ENCODE peak calls at places on chromosomes 3 and 15, in eight cellular contexts. S is fibroblast of lung, E is left lung, P is ascending aorta, L is psoas muscle, J is colonic mucosa, B is stomach, H is fibroblast of pulmonary artery. Y is an unnamed sample.
A peak's percentile ranks its signal among the peaks of the same experiment; 100 is the strongest.

GRCh38 chr3:188262913-188263683 is 109.1 kb downstream of the LPP start:
- DNase-seq in P (no peak), L (no peak), H (peak; percentile 77), E (no peak), S (peak; percentile 95), B (no peak), J (no peak), Y (peak; percentile 65)

GRCh38 chr3:159416854-159417253 is 571.8 kb upstream of the IL12A start:
- DNase-seq in L (no peak), P (no peak), J (no peak), B (no peak), S (peak; percentile 92), E (no peak), H (peak; percentile 15), Y (no peak)

GRCh38 chr15:101437209-101437608 is 52.3 kb downstream of the PCSK6 start:
- DNase-seq in H (no peak), P (no peak), S (no peak), L (no peak), J (no peak), B (peak; percentile 23), E (no peak), Y (no peak)

GRCh38 chr3:72664171-72664570 is 184.1 kb downstream of the SHQ1 start:
- DNase-seq in P (no peak), S (no peak), E (no peak), J (no peak), L (no peak), B (no peak), H (no peak), Y (no peak)

GRCh38 chr15:59751552-59752413 is 62.7 kb upstream of the BNIP2 start:
- DNase-seq in E (no peak), B (no peak), L (no peak), P (no peak), J (no peak), H (peak; percentile 9), S (no peak), Y (no peak)

GRCh38 chr3:76242886-76243753 is 457.8 kb upstream of the ZNF717 start:
- DNase-seq in J (no peak), P (no peak), E (no peak), L (no peak), S (no peak), B (no peak), H (no peak), Y (no peak)

GRCh38 chr15:77075528-77075927 is 4.6 kb upstream of the TSPAN3 start:
- DNase-seq in S (peak; percentile 64), B (peak; percentile 50), L (no peak), J (no peak), H (no peak), E (no peak), P (no peak), Y (no peak)

GRCh38 chr3:149151843-149152242 is 22.4 kb downstream of the HPS3 start:
- DNase-seq in B (no peak), L (no peak), P (no peak), S (peak; percentile 75), E (no peak), H (peak; percentile 59), J (no peak), Y (no peak)

GRCh38 chr3:59442056-59442455 is 392.2 kb upstream of the CFAP20DC start:
- DNase-seq in S (no peak), H (no peak), P (no peak), B (no peak), E (no peak), J (no peak), L (no peak), Y (no peak)

GRCh38 chr3:157201648-157202278 is 41.8 kb upstream of the CCNL1 start:
- DNase-seq in P (no peak), H (peak; percentile 71), E (no peak), B (no peak), J (no peak), S (peak; percentile 58), L (no peak), Y (no peak)

GRCh38 chr3:72739521-72740466 is 108.5 kb downstream of the SHQ1 start:
- DNase-seq in H (no peak), J (peak; percentile 43), E (no peak), S (no peak), L (no peak), B (no peak), P (no peak), Y (no peak)

GRCh38 chr15:38878026-38878425 is 313.4 kb upstream of the RASGRP1 start:
- DNase-seq in L (no peak), S (no peak), J (no peak), P (no peak), B (no peak), H (no peak), E (no peak), Y (no peak)

GRCh38 chr3:16448691-16449090 is 64.8 kb downstream of the RFTN1 start:
- DNase-seq in E (no peak), L (peak; percentile 78), P (peak; percentile 43), B (peak; percentile 31), J (peak; percentile 33), S (peak; percentile 99), H (peak; percentile 92), Y (peak; percentile 65)

GRCh38 chr3:169390310-169390731 is 273.2 kb downstream of the MECOM start:
- DNase-seq in H (peak; percentile 58), E (no peak), S (peak; percentile 22), B (no peak), J (peak; percentile 31), P (no peak), L (no peak), Y (no peak)

GRCh38 chr15:49877117-49877860 is 241.7 kb downstream of the ATP8B4 start:
- DNase-seq in L (no peak), J (no peak), E (no peak), S (peak; percentile 26), B (no peak), P (no peak), H (peak; percentile 74), Y (no peak)

GRCh38 chr15:29129903-29130302 is 139.7 kb downstream of the NSMCE3 start:
- DNase-seq in J (no peak), H (no peak), S (no peak), P (no peak), L (no peak), B (no peak), E (no peak), Y (no peak)

GRCh38 chr3:195094211-195094921 is 176.6 kb downstream of the XXYLT1 start:
- DNase-seq in J (no peak), B (no peak), E (no peak), H (no peak), S (no peak), L (peak; percentile 8), P (no peak), Y (no peak)

GRCh38 chr15:38050529-38050928 is 116.1 kb downstream of the TMCO5A start:
- DNase-seq in P (no peak), J (no peak), L (no peak), S (peak; percentile 72), B (no peak), H (peak; percentile 82), E (no peak), Y (no peak)

GRCh38 chr3:94405258-94406035 is 342.6 kb downstream of the NSUN3 start:
- DNase-seq in J (no peak), H (no peak), P (no peak), E (no peak), S (peak; percentile 90), B (no peak), L (no peak), Y (no peak)

GRCh38 chr3:100776736-100777135 is 67.4 kb downstream of the TFG start:
- DNase-seq in J (no peak), B (no peak), P (no peak), S (peak; percentile 14), E (no peak), H (no peak), L (no peak), Y (no peak)
- TF ChIP-seq CTCF in J (no peak), B (no peak), P (no peak), S (no peak), E (no peak), H (no peak), L (no peak), Y (no peak)

DNA sequence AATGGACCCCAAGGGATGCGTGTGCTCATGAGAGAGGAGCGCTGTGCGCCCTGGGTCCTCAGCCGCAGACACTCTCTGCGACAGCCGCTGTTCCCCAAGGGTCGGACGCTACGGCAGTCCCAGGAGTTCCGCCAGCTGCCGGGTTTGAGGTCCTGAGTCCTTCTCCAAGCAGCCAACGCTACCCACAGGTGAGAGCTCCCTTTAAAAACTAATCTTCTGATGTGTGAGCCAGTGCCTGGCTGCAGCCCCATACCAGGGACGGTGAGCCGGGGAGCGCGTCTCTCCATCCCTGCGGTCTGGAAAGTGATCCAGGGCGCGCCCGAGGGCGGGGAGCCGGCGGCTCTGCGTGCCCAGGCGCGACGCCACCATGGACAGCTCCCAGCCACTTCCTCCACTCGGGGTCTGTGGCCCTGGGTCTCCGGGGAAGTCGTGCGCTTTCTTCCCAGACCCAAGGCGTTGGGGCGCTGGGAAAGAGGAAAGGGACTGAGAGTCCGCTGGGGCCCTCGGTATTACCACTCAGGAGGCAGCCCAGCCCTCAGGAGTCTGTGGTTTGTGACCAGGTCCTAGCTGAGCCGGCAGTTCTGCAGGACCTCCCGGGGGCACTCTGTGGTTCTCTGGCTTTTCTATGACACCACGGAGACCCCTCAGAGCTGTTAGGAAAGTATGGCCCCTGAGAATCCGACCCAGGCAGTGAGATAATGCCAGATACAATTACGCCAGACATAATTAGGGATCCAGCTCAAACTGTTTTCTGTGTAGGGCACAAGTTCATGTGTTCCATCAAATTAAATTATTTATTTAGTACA is 1.4 kb downstream of the CEMIP start:
- DNase-seq in B (peak; percentile 48), L (peak; percentile 38), S (peak; percentile 72), J (peak; percentile 72), P (no peak), E (peak; percentile 87), H (peak; percentile 68), Y (no peak)
- H3K4me3 ChIP-seq in B (peak overlapping the region; percentile 70), L (peak overlapping the region; percentile 70), S (peak overlapping the region; percentile 82), J (peak overlapping the region; percentile 53), P (peak overlapping the region; percentile 61), E (peak overlapping the region; percentile 52), H (peak overlapping the region; percentile 66), Y (peak overlapping the region; percentile 56)

GRCh38 chr3:111373861-111374260 is 168.1 kb upstream of the CD96 start:
- DNase-seq in B (no peak), E (no peak), S (peak; percentile 68), L (no peak), H (no peak), P (no peak), J (no peak), Y (no peak)
- TF ChIP-seq CTCF in B (no peak), E (no peak), S (no peak), L (no peak), H (no peak), P (no peak), J (no peak), Y (no peak)

GRCh38 chr3:43959498-43960447 is 269.0 kb downstream of the ABHD5 start:
- DNase-seq in H (no peak), J (no peak), L (no peak), E (no peak), P (no peak), B (no peak), S (no peak), Y (no peak)

GRCh38 chr3:43957553-43957952 is 266.8 kb downstream of the ABHD5 start:
- DNase-seq in H (no peak), L (no peak), B (no peak), J (no peak), S (no peak), P (no peak), E (no peak), Y (no peak)

GRCh38 chr3:43958973-43959372 is 268.2 kb downstream of the ABHD5 start:
- DNase-seq in J (no peak), B (no peak), E (no peak), P (no peak), S (no peak), H (no peak), L (no peak), Y (no peak)

GRCh38 chr3:43956945-43957344 is 266.2 kb downstream of the ABHD5 start:
- DNase-seq in H (no peak), E (no peak), J (no peak), S (no peak), B (no peak), L (no peak), P (no peak), Y (no peak)

GRCh38 chr3:43958005-43958770 is 267.4 kb downstream of the ABHD5 start:
- DNase-seq in L (no peak), P (no peak), H (peak; percentile 10), S (no peak), B (no peak), J (no peak), E (no peak), Y (no peak)
- H3K4me3 ChIP-seq in L (no peak overlapping the region), P (no peak overlapping the region), H (no peak overlapping the region), S (no peak overlapping the region), B (no peak overlapping the region), J (no peak overlapping the region), E (no peak overlapping the region), Y (no peak overlapping the region)

Y was measured in HFF-Myc.